ENCODE peak calls at places on chromosome 20, in seven cellular contexts. One of them, this sample, is unnamed.

GRCh38 chr20:37571033-37571432 is 43.4 kb upstream of the BLCAP start:
- DNase-seq in cardiac fibroblast: no peak
- DNase-seq in ascending aorta: peak
- DNase-seq in type B pancreatic cell: peak
- DNase-seq in AG04450: no peak
- DNase-seq in endodermal cell: no peak
- DNase-seq in GM12878: no peak
- DNase-seq in this sample: no peak

GRCh38 chr20:18853946-18854646 is 40.5 kb downstream of the SCP2D1 start:
- DNase-seq in cardiac fibroblast: no peak
- DNase-seq in GM12878: no peak
- DNase-seq in AG04450: no peak
- DNase-seq in endodermal cell: no peak
- DNase-seq in ascending aorta: no peak
- DNase-seq in type B pancreatic cell: no peak
- DNase-seq in this sample: peak

GRCh38 chr20:22389836-22390542 is 194.4 kb downstream of the FOXA2 start:
- DNase-seq in ascending aorta: no peak
- DNase-seq in GM12878: no peak
- DNase-seq in AG04450: no peak
- DNase-seq in endodermal cell: peak
- DNase-seq in type B pancreatic cell: no peak
- DNase-seq in cardiac fibroblast: no peak
- DNase-seq in this sample: peak

GRCh38 chr20:51440589-51440988 is 101.9 kb downstream of the NFATC2 start:
- DNase-seq in AG04450: no peak
- DNase-seq in GM12878: no peak
- DNase-seq in ascending aorta: no peak
- DNase-seq in endodermal cell: no peak
- DNase-seq in cardiac fibroblast: no peak
- DNase-seq in type B pancreatic cell: no peak
- DNase-seq in this sample: no peak

GRCh38 chr20:3696200-3696599 is 14.4 kb upstream of the ADAM33 start:
- DNase-seq in endodermal cell: peak
- DNase-seq in AG04450: no peak
- DNase-seq in ascending aorta: no peak
- DNase-seq in type B pancreatic cell: no peak
- DNase-seq in GM12878: no peak
- DNase-seq in cardiac fibroblast: no peak
- DNase-seq in this sample: no peak

GRCh38 chr20:40441771-40442170 is 247.3 kb downstream of the MAFB start:
- DNase-seq in AG04450: no peak
- DNase-seq in cardiac fibroblast: no peak
- DNase-seq in endodermal cell: no peak
- DNase-seq in GM12878: no peak
- DNase-seq in ascending aorta: no peak
- DNase-seq in type B pancreatic cell: no peak
- DNase-seq in this sample: peak

GRCh38 chr20:8267009-8267408 is 134.9 kb downstream of the PLCB1 start:
- DNase-seq in endodermal cell: no peak
- DNase-seq in cardiac fibroblast: no peak
- DNase-seq in GM12878: no peak
- DNase-seq in ascending aorta: no peak
- DNase-seq in type B pancreatic cell: no peak
- DNase-seq in AG04450: no peak
- DNase-seq in this sample: no peak

GRCh38 chr20:17747431-17747846 is 47.7 kb downstream of the BANF2 start:
- DNase-seq in AG04450: peak
- DNase-seq in cardiac fibroblast: peak
- DNase-seq in ascending aorta: no peak
- DNase-seq in GM12878: no peak
- DNase-seq in type B pancreatic cell: no peak
- DNase-seq in endodermal cell: no peak
- DNase-seq in this sample: peak

GRCh38 chr20:62752671-62753501 is 43.4 kb upstream of the MRGBP start:
- DNase-seq in cardiac fibroblast: peak
- DNase-seq in type B pancreatic cell: no peak
- DNase-seq in ascending aorta: no peak
- DNase-seq in endodermal cell: no peak
- DNase-seq in AG04450: peak
- DNase-seq in GM12878: no peak
- DNase-seq in this sample: no peak

GRCh38 chr20:50020283-50020682 is 37.5 kb downstream of the SNAI1 start:
- DNase-seq in type B pancreatic cell: no peak
- DNase-seq in AG04450: no peak
- DNase-seq in cardiac fibroblast: no peak
- DNase-seq in ascending aorta: no peak
- DNase-seq in endodermal cell: no peak
- DNase-seq in GM12878: no peak
- DNase-seq in this sample: peak

GRCh38 chr20:56362833-56363413 is 4.1 kb downstream of the FAM210B start:
- DNase-seq in type B pancreatic cell: no peak
- DNase-seq in AG04450: no peak
- DNase-seq in GM12878: no peak
- DNase-seq in endodermal cell: no peak
- DNase-seq in cardiac fibroblast: no peak
- DNase-seq in ascending aorta: no peak
- DNase-seq in this sample: no peak

GRCh38 chr20:8527998-8528397 is 395.9 kb downstream of the PLCB1 start:
- DNase-seq in ascending aorta: no peak
- DNase-seq in type B pancreatic cell: no peak
- DNase-seq in AG04450: peak
- DNase-seq in endodermal cell: no peak
- DNase-seq in GM12878: peak
- DNase-seq in cardiac fibroblast: peak
- DNase-seq in this sample: peak

GRCh38 chr20:17542993-17543412 is 11.8 kb upstream of the BFSP1 start:
- DNase-seq in endodermal cell: no peak
- DNase-seq in GM12878: no peak
- DNase-seq in cardiac fibroblast: peak
- DNase-seq in type B pancreatic cell: no peak
- DNase-seq in ascending aorta: no peak
- DNase-seq in AG04450: no peak
- DNase-seq in this sample: peak

GRCh38 chr20:22901164-22901563 is 133.9 kb upstream of the SSTR4 start:
- DNase-seq in type B pancreatic cell: no peak
- DNase-seq in cardiac fibroblast: no peak
- DNase-seq in ascending aorta: no peak
- DNase-seq in AG04450: no peak
- DNase-seq in GM12878: no peak
- DNase-seq in endodermal cell: no peak
- DNase-seq in this sample: no peak

GRCh38 chr20:37699202-37699601 is 5.4 kb downstream of the CTNNBL1 start:
- DNase-seq in cardiac fibroblast: peak
- DNase-seq in type B pancreatic cell: no peak
- DNase-seq in ascending aorta: no peak
- DNase-seq in endodermal cell: no peak
- DNase-seq in GM12878: no peak
- DNase-seq in AG04450: no peak
- DNase-seq in this sample: no peak

GRCh38 chr20:60586417-60587105 is 628.3 kb downstream of the CDH26 start:
- DNase-seq in cardiac fibroblast: no peak
- DNase-seq in ascending aorta: no peak
- DNase-seq in type B pancreatic cell: no peak
- DNase-seq in GM12878: no peak
- DNase-seq in AG04450: no peak
- DNase-seq in endodermal cell: no peak
- DNase-seq in this sample: no peak

GRCh38 chr20:5549200-5549599 is 201.0 kb upstream of the SHLD1 start:
- DNase-seq in ascending aorta: no peak
- DNase-seq in GM12878: no peak
- DNase-seq in AG04450: no peak
- DNase-seq in type B pancreatic cell: no peak
- DNase-seq in endodermal cell: no peak
- DNase-seq in cardiac fibroblast: no peak
- DNase-seq in this sample: no peak

GRCh38 chr20:21826946-21827345 is 121.5 kb downstream of the PAX1 start:
- DNase-seq in endodermal cell: peak
- DNase-seq in ascending aorta: no peak
- DNase-seq in GM12878: no peak
- DNase-seq in cardiac fibroblast: no peak
- DNase-seq in AG04450: no peak
- DNase-seq in type B pancreatic cell: no peak
- DNase-seq in this sample: no peak

GRCh38 chr20:43457640-43458421 is at the start of gene SRSF6:
- DNase-seq in AG04450: peak
- DNase-seq in endodermal cell: peak
- DNase-seq in GM12878: peak
- DNase-seq in cardiac fibroblast: peak
- DNase-seq in type B pancreatic cell: peak
- DNase-seq in ascending aorta: peak
- DNase-seq in this sample: peak

GRCh38 chr20:5078399-5078958 is 41.3 kb downstream of the PCNA start:
- DNase-seq in cardiac fibroblast: peak
- DNase-seq in endodermal cell: no peak
- DNase-seq in AG04450: no peak
- DNase-seq in GM12878: peak
- DNase-seq in type B pancreatic cell: no peak
- DNase-seq in ascending aorta: peak
- DNase-seq in this sample: no peak

GRCh38 chr20:46307139-46307998 is 929 bp downstream of the CDH22 start:
- DNase-seq in cardiac fibroblast: peak
- DNase-seq in ascending aorta: no peak
- DNase-seq in AG04450: no peak
- DNase-seq in type B pancreatic cell: no peak
- DNase-seq in endodermal cell: peak
- DNase-seq in GM12878: no peak
- DNase-seq in this sample: peak
- TF ChIP-seq CTCF in cardiac fibroblast: peak
- TF ChIP-seq CTCF in ascending aorta: peak
- TF ChIP-seq CTCF in AG04450: peak
- TF ChIP-seq CTCF in type B pancreatic cell: peak
- TF ChIP-seq CTCF in endodermal cell: peak
- TF ChIP-seq CTCF in GM12878: peak
- TF ChIP-seq CTCF in this sample: peak

DNA sequence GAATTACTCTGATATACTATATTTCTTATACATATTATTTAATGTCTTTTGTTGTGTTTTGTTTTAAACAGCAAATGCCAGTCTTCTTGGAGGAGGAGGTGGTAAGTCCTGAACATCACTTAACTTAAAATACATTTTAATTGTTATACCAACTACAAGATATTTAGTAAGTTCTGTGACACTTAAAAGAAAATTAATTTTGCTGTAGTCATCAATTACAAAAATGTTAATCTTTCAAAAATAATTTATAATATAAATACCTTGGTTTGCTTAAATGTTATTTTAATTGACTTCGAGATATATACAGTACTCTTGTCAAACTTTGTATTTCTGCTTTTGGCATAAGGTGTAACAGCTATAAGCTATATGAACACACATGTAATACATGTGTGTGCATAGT is 156.0 kb upstream of the FLRT3 start:
- DNase-seq in GM12878: no peak
- DNase-seq in endodermal cell: no peak
- DNase-seq in type B pancreatic cell: no peak
- DNase-seq in ascending aorta: no peak
- DNase-seq in AG04450: no peak
- DNase-seq in cardiac fibroblast: no peak
- DNase-seq in this sample: no peak
- TF ChIP-seq CTCF in GM12878: no peak
- TF ChIP-seq CTCF in endodermal cell: no peak
- TF ChIP-seq CTCF in type B pancreatic cell: no peak
- TF ChIP-seq CTCF in ascending aorta: no peak
- TF ChIP-seq CTCF in AG04450: no peak
- TF ChIP-seq CTCF in cardiac fibroblast: no peak
- TF ChIP-seq CTCF in this sample: no peak

GRCh38 chr20:10792291-10792690 is 118.5 kb upstream of the JAG1 start:
- DNase-seq in GM12878: no peak
- DNase-seq in type B pancreatic cell: no peak
- DNase-seq in endodermal cell: no peak
- DNase-seq in AG04450: no peak
- DNase-seq in cardiac fibroblast: no peak
- DNase-seq in ascending aorta: no peak
- DNase-seq in this sample: no peak
- TF ChIP-seq CTCF in GM12878: no peak
- TF ChIP-seq CTCF in type B pancreatic cell: no peak
- TF ChIP-seq CTCF in endodermal cell: no peak
- TF ChIP-seq CTCF in AG04450: no peak
- TF ChIP-seq CTCF in cardiac fibroblast: no peak
- TF ChIP-seq CTCF in ascending aorta: no peak
- TF ChIP-seq CTCF in this sample: no peak

GRCh38 chr20:45300961-45301360 is 5.7 kb upstream of the RBPJL start:
- DNase-seq in ascending aorta: no peak
- DNase-seq in AG04450: no peak
- DNase-seq in GM12878: no peak
- DNase-seq in type B pancreatic cell: no peak
- DNase-seq in cardiac fibroblast: peak
- DNase-seq in endodermal cell: peak
- DNase-seq in this sample: peak
- TF ChIP-seq CTCF in ascending aorta: no peak
- TF ChIP-seq CTCF in AG04450: peak
- TF ChIP-seq CTCF in GM12878: peak
- TF ChIP-seq CTCF in type B pancreatic cell: peak
- TF ChIP-seq CTCF in cardiac fibroblast: peak
- TF ChIP-seq CTCF in endodermal cell: peak
- TF ChIP-seq CTCF in this sample: no peak

DNA sequence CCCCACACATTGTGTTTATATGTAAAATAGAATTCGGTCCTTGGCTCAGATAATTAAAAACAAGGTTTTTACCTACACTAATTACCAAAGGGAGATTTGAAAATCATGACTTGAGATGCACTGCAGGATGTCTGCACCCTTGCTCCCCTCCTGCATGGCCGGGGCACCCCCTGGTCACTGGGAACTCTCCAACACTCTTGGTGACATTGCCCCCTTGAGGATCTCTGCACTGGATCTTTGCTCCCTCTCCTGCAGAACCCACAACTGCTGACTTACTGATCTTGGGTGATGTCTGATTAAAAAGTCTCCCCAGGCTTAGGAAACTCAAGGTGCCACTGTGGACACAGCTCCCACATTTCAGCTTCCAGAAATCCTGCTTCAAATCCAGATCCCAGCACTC is 17.1 kb upstream of the CSNK2A1 start:
- DNase-seq in ascending aorta: peak
- DNase-seq in GM12878: no peak
- DNase-seq in type B pancreatic cell: no peak
- DNase-seq in cardiac fibroblast: no peak
- DNase-seq in AG04450: no peak
- DNase-seq in endodermal cell: peak
- DNase-seq in this sample: no peak
- TF ChIP-seq CTCF in ascending aorta: no peak
- TF ChIP-seq CTCF in GM12878: no peak
- TF ChIP-seq CTCF in type B pancreatic cell: no peak
- TF ChIP-seq CTCF in cardiac fibroblast: no peak
- TF ChIP-seq CTCF in AG04450: no peak
- TF ChIP-seq CTCF in endodermal cell: peak
- TF ChIP-seq CTCF in this sample: no peak